ENCODE peak calls at places on chromosomes 13 and 19, in ten cellular contexts. B is A549, J is NB4, K is Peyer's patch, U is testis, A is stomach, X is IMR-90, T is body of pancreas, E is K562, R is suprapubic skin. M is an unnamed sample.

GRCh38 chr13:28128926-28129325 is 9.4 kb upstream of the PAN3 start:
- DNase-seq in B (no peak), R (no peak), X (no peak), J (peak), U (no peak), A (no peak), E (no peak), T (no peak), K (no peak), M (no peak)

GRCh38 chr19:18155095-18156087 is 2.4 kb downstream of the PIK3R2 start:
- DNase-seq in J (no peak), U (no peak), K (no peak), R (no peak), B (no peak), A (peak), X (no peak), E (no peak), T (no peak), M (no peak)

GRCh38 chr13:24215007-24215633 is 54.6 kb downstream of the SPATA13 start:
- DNase-seq in R (no peak), X (no peak), J (no peak), B (no peak), T (no peak), K (no peak), U (no peak), E (no peak), A (no peak), M (no peak)

GRCh38 chr13:28636677-28637317 is 22.1 kb upstream of the POMP start:
- DNase-seq in T (peak), U (peak), E (peak), J (peak), R (no peak), X (peak), A (peak), B (peak), K (peak), M (peak)

GRCh38 chr13:101341464-101341863 is 74.8 kb downstream of the NALCN start:
- DNase-seq in B (no peak), E (no peak), X (peak), U (no peak), K (no peak), R (no peak), T (no peak), A (no peak), J (no peak), M (no peak)

GRCh38 chr19:17448190-17448967 is at the start of gene TMEM221:
- DNase-seq in B (peak), R (no peak), K (peak), U (peak), A (peak), E (peak), J (peak), X (no peak), T (peak), M (no peak)

GRCh38 chr19:10961763-10962536 is 1.1 kb downstream of the SMARCA4 start:
- DNase-seq in E (peak), B (no peak), U (no peak), A (no peak), J (peak), X (peak), T (no peak), K (no peak), R (no peak), M (no peak)

GRCh38 chr13:104584481-104584880 is 1518.3 kb upstream of the SLC10A2 start:
- DNase-seq in K (no peak), E (no peak), B (no peak), J (no peak), X (peak), R (no peak), A (no peak), T (no peak), U (no peak), M (no peak)

GRCh38 chr19:29622191-29623070 is 16.3 kb downstream of the POP4 start:
- DNase-seq in B (no peak), J (no peak), R (no peak), U (no peak), E (no peak), X (no peak), A (no peak), T (no peak), K (no peak), M (no peak)

GRCh38 chr13:29038700-29039099 is 218.6 kb downstream of the MTUS2 start:
- DNase-seq in B (no peak), U (no peak), R (no peak), K (no peak), A (no peak), X (no peak), T (no peak), E (no peak), J (no peak), M (no peak)

GRCh38 chr13:97342136-97342535 is 91.8 kb upstream of the RAP2A start:
- DNase-seq in E (no peak), X (no peak), R (no peak), B (peak), T (no peak), J (no peak), U (no peak), K (no peak), A (no peak), M (no peak)

GRCh38 chr13:105991622-105992254 is 543.7 kb downstream of the EFNB2 start:
- DNase-seq in J (peak), A (peak), U (no peak), E (no peak), R (no peak), T (peak), K (no peak), B (peak), X (peak), M (peak)

GRCh38 chr19:35995655-35995993 is 636 bp downstream of the SDHAF1 start:
- DNase-seq in U (peak), T (peak), X (peak), B (peak), K (peak), R (no peak), A (no peak), J (peak), E (peak), M (no peak)

GRCh38 chr19:42406111-42406510 is 16.0 kb upstream of the CNFN start:
- DNase-seq in A (no peak), T (no peak), B (no peak), E (no peak), K (no peak), X (no peak), U (no peak), R (no peak), J (no peak), M (no peak)

GRCh38 chr13:112346173-112346898 is 29.8 kb upstream of the SPACA7 start:
- DNase-seq in B (no peak), K (no peak), T (peak), E (no peak), U (no peak), R (no peak), A (no peak), X (no peak), J (peak), M (no peak)

GRCh38 chr19:41888926-41889325 is 5.9 kb downstream of the ARHGEF1 start:
- DNase-seq in K (no peak), U (no peak), R (no peak), A (no peak), X (no peak), T (no peak), E (no peak), B (no peak), J (no peak), M (no peak)

GRCh38 chr13:34340534-34340933 is 522.6 kb downstream of the RFC3 start:
- DNase-seq in A (peak), K (no peak), X (no peak), U (no peak), R (peak), E (no peak), T (no peak), B (peak), J (no peak), M (peak)

GRCh38 chr19:46416077-46416709 is 2.8 kb upstream of the CCDC8 start:
- DNase-seq in K (peak), T (peak), R (peak), J (peak), X (peak), A (peak), E (peak), B (peak), U (peak), M (no peak)

GRCh38 chr13:67186985-67187569 is 43.1 kb downstream of the PCDH9 start:
- DNase-seq in X (no peak), B (peak), T (no peak), A (no peak), U (no peak), E (no peak), R (no peak), K (no peak), J (no peak), M (no peak)

GRCh38 chr13:35814573-35814972 is 316.6 kb downstream of the DCLK1 start:
- DNase-seq in U (no peak), X (no peak), J (no peak), E (no peak), K (no peak), B (no peak), T (no peak), R (no peak), A (no peak), M (no peak)

GRCh38 chr13:29515372-29515771 is 80.1 kb downstream of the SLC7A1 start:
- DNase-seq in U (no peak), X (no peak), R (no peak), A (no peak), E (no peak), K (no peak), B (no peak), J (no peak), T (no peak), M (no peak)

GRCh38 chr13:98746968-98747367 is 5.5 kb downstream of the SLC15A1 start:
- DNase-seq in U (no peak), R (no peak), A (no peak), T (no peak), J (no peak), X (no peak), B (peak), K (no peak), E (no peak), M (no peak)

GRCh38 chr19:57241181-57241580 is 749 bp downstream of the ZNF805 start:
- DNase-seq in R (no peak), A (no peak), U (no peak), E (no peak), J (peak), X (peak), B (peak), T (no peak), K (no peak), M (no peak)

GRCh38 chr13:46716821-46717220 is 80.1 kb downstream of the ESD start:
- DNase-seq in U (no peak), X (no peak), B (no peak), E (no peak), T (no peak), K (no peak), J (no peak), A (no peak), R (no peak), M (no peak)

GRCh38 chr19:49421039-49421877 is 2.0 kb downstream of the PTH2 start:
- DNase-seq in U (peak), B (no peak), A (peak), R (no peak), E (peak), J (peak), T (peak), K (peak), X (peak), M (peak)

GRCh38 chr13:60162096-60162495 is 1.6 kb downstream of the DIAPH3 start:
- DNase-seq in E (no peak), K (no peak), X (peak), A (no peak), B (no peak), U (no peak), T (no peak), R (no peak), J (no peak), M (no peak)

GRCh38 chr13:83943530-83944279 is 61.4 kb upstream of the SLITRK1 start:
- DNase-seq in E (no peak), J (no peak), A (no peak), K (no peak), B (peak), T (peak), X (no peak), R (no peak), U (no peak), M (no peak)

GRCh38 chr13:49206641-49207040 is 13.5 kb upstream of the MLNR start:
- DNase-seq in E (no peak), B (no peak), T (no peak), A (no peak), X (no peak), K (no peak), R (no peak), J (no peak), U (no peak), M (no peak)

GRCh38 chr19:4081441-4082129 is 14.9 kb upstream of the ZBTB7A start:
- DNase-seq in U (no peak), X (no peak), J (no peak), R (no peak), E (no peak), B (peak), K (no peak), A (no peak), T (no peak), M (no peak)

GRCh38 chr19:4075373-4075772 is 8.7 kb upstream of the ZBTB7A start:
- DNase-seq in E (no peak), J (peak), T (no peak), U (no peak), A (no peak), R (no peak), B (no peak), X (no peak), K (no peak), M (no peak)

GRCh38 chr19:4077800-4078683 is 11.3 kb upstream of the ZBTB7A start:
- DNase-seq in K (peak), J (peak), B (no peak), E (peak), T (peak), U (peak), X (no peak), R (peak), A (peak), M (no peak)

GRCh38 chr19:4080473-4080872 is 13.8 kb upstream of the ZBTB7A start:
- DNase-seq in E (no peak), A (no peak), B (no peak), J (no peak), T (no peak), U (no peak), K (no peak), R (no peak), X (no peak), M (no peak)

GRCh38 chr19:4077011-4077382 is 10.3 kb upstream of the ZBTB7A start:
- DNase-seq in X (no peak), J (no peak), U (no peak), T (no peak), A (no peak), K (no peak), R (no peak), E (no peak), B (no peak), M (no peak)
- TF ChIP-seq CTCF in X (no peak), J (no peak), U (no peak), T (no peak), A (no peak), K (no peak), R (no peak), E (no peak), B (no peak), M (no peak)

GRCh38 chr19:39532233-39533002 is at the start of gene EID2B:
- DNase-seq in T (peak), R (peak), K (peak), J (peak), A (peak), X (peak), E (peak), B (peak), U (peak), M (peak)
- TF ChIP-seq POLR2A in T (peak), R (no peak), K (peak), J (peak), A (peak), X (peak), E (peak), B (peak), U (peak), M (no peak)

GRCh38 chr13:32650705-32651311 is 64.6 kb downstream of the PDS5B start:
- DNase-seq in B (peak), K (peak), R (no peak), U (peak), T (peak), A (peak), X (peak), J (peak), E (peak), M (peak)
- TF ChIP-seq CTCF in B (peak), K (peak), R (peak), U (peak), T (peak), A (no peak), X (peak), J (peak), E (peak), M (no peak)

GRCh38 chr19:37778613-37779138 is 710 bp downstream of the ZNF573 start:
- DNase-seq in E (peak), R (no peak), B (peak), A (no peak), K (no peak), J (peak), U (no peak), X (peak), T (no peak), M (no peak)

GRCh38 chr19:37779139-37780035 is at the start of gene ZNF573:
- DNase-seq in R (peak), K (peak), J (peak), X (peak), T (peak), B (peak), E (peak), A (peak), U (peak), M (peak)
- TF ChIP-seq POLR2A in R (peak), K (no peak), J (peak), X (peak), T (peak), B (no peak), E (peak), A (no peak), U (no peak), M (no peak)

M was measured in lower leg skin.